ENCODE peak calls at places on chromosome 4, in four cellular contexts. One of them, this sample, is unnamed.
A peak's percentile ranks its signal among the peaks of the same experiment; 100 is the strongest.

GRCh38 chr4:173074501-173074946 is 94.1 kb upstream of the GALNT7 start:
- DNase-seq in foreskin keratinocyte: peak; percentile 96
- DNase-seq in right lobe of liver: no peak
- DNase-seq in IMR-90: peak; percentile 80
- DNase-seq in this sample: no peak

GRCh38 chr4:77045490-77045889 is 30.3 kb downstream of the CCNI start:
- DNase-seq in foreskin keratinocyte: no peak
- DNase-seq in IMR-90: peak; percentile 49
- DNase-seq in right lobe of liver: no peak
- DNase-seq in this sample: no peak

GRCh38 chr4:73740353-73740778 is at the start of gene CXCL8:
- DNase-seq in right lobe of liver: peak; percentile 76
- DNase-seq in foreskin keratinocyte: peak; percentile 87
- DNase-seq in IMR-90: peak; percentile 91
- DNase-seq in this sample: no peak

GRCh38 chr4:168522829-168523228 is 26.0 kb downstream of the PALLD start:
- DNase-seq in right lobe of liver: no peak
- DNase-seq in foreskin keratinocyte: no peak
- DNase-seq in IMR-90: peak; percentile 31
- DNase-seq in this sample: no peak

GRCh38 chr4:10296730-10297129 is 160.5 kb downstream of the ZNF518B start:
- DNase-seq in right lobe of liver: no peak
- DNase-seq in IMR-90: no peak
- DNase-seq in foreskin keratinocyte: peak; percentile 46
- DNase-seq in this sample: no peak

GRCh38 chr4:8414377-8414776 is 26.1 kb downstream of the ACOX3 start:
- DNase-seq in IMR-90: no peak
- DNase-seq in right lobe of liver: no peak
- DNase-seq in foreskin keratinocyte: no peak
- DNase-seq in this sample: no peak

GRCh38 chr4:88859191-88859812 is 161.7 kb upstream of the NAP1L5 start:
- DNase-seq in IMR-90: no peak
- DNase-seq in foreskin keratinocyte: no peak
- DNase-seq in right lobe of liver: no peak
- DNase-seq in this sample: no peak

GRCh38 chr4:8393593-8394038 is 46.9 kb downstream of the ACOX3 start:
- DNase-seq in foreskin keratinocyte: peak; percentile 61
- DNase-seq in right lobe of liver: no peak
- DNase-seq in IMR-90: peak; percentile 97
- DNase-seq in this sample: no peak

GRCh38 chr4:74365761-74366160 is 816 bp downstream of the EREG start:
- DNase-seq in foreskin keratinocyte: no peak
- DNase-seq in right lobe of liver: no peak
- DNase-seq in IMR-90: no peak
- DNase-seq in this sample: peak; percentile 59

GRCh38 chr4:6925357-6925836 is 15.8 kb downstream of the TBC1D14 start:
- DNase-seq in right lobe of liver: no peak
- DNase-seq in IMR-90: no peak
- DNase-seq in foreskin keratinocyte: no peak
- DNase-seq in this sample: no peak

GRCh38 chr4:119082661-119083060 is 53.0 kb upstream of the MYOZ2 start:
- DNase-seq in IMR-90: no peak
- DNase-seq in foreskin keratinocyte: no peak
- DNase-seq in right lobe of liver: no peak
- DNase-seq in this sample: no peak

GRCh38 chr4:155891058-155891457 is 12.4 kb upstream of the TDO2 start:
- DNase-seq in IMR-90: no peak
- DNase-seq in right lobe of liver: no peak
- DNase-seq in foreskin keratinocyte: peak; percentile 29
- DNase-seq in this sample: no peak

GRCh38 chr4:10022346-10023049 is 1.2 kb upstream of the SLC2A9 start:
- DNase-seq in right lobe of liver: no peak
- DNase-seq in foreskin keratinocyte: peak; percentile 68
- DNase-seq in IMR-90: no peak
- DNase-seq in this sample: no peak

GRCh38 chr4:105710678-105711077 is 2.1 kb downstream of the GSTCD start:
- DNase-seq in IMR-90: no peak
- DNase-seq in foreskin keratinocyte: peak; percentile 58
- DNase-seq in right lobe of liver: no peak
- DNase-seq in this sample: no peak

GRCh38 chr4:68591204-68591603 is 15.1 kb upstream of the UGT2B17 start:
- DNase-seq in IMR-90: no peak
- DNase-seq in right lobe of liver: no peak
- DNase-seq in foreskin keratinocyte: no peak
- DNase-seq in this sample: no peak

GRCh38 chr4:56783986-56784385 is 37.5 kb downstream of the SPINK2 start:
- DNase-seq in IMR-90: no peak
- DNase-seq in foreskin keratinocyte: no peak
- DNase-seq in right lobe of liver: no peak
- DNase-seq in this sample: no peak

GRCh38 chr4:113368056-113368455 is 318.6 kb downstream of the ANK2 start:
- DNase-seq in foreskin keratinocyte: peak; percentile 27
- DNase-seq in right lobe of liver: no peak
- DNase-seq in IMR-90: peak; percentile 97
- DNase-seq in this sample: no peak

GRCh38 chr4:123034023-123034422 is 111.6 kb upstream of the NUDT6 start:
- DNase-seq in foreskin keratinocyte: no peak
- DNase-seq in IMR-90: peak; percentile 62
- DNase-seq in right lobe of liver: no peak
- DNase-seq in this sample: no peak

GRCh38 chr4:143482753-143483362 is 30.6 kb upstream of the SMARCA5 start:
- DNase-seq in IMR-90: peak; percentile 71
- DNase-seq in right lobe of liver: no peak
- DNase-seq in foreskin keratinocyte: peak; percentile 24
- DNase-seq in this sample: no peak

GRCh38 chr4:109559625-109559982 is 442 bp upstream of the MCUB start:
- DNase-seq in right lobe of liver: peak; percentile 33
- DNase-seq in foreskin keratinocyte: no peak
- DNase-seq in IMR-90: no peak
- DNase-seq in this sample: peak; percentile 87
- TF ChIP-seq CTCF in right lobe of liver: no peak
- TF ChIP-seq CTCF in foreskin keratinocyte: no peak
- TF ChIP-seq CTCF in IMR-90: no peak
- TF ChIP-seq CTCF in this sample: no peak

DNA sequence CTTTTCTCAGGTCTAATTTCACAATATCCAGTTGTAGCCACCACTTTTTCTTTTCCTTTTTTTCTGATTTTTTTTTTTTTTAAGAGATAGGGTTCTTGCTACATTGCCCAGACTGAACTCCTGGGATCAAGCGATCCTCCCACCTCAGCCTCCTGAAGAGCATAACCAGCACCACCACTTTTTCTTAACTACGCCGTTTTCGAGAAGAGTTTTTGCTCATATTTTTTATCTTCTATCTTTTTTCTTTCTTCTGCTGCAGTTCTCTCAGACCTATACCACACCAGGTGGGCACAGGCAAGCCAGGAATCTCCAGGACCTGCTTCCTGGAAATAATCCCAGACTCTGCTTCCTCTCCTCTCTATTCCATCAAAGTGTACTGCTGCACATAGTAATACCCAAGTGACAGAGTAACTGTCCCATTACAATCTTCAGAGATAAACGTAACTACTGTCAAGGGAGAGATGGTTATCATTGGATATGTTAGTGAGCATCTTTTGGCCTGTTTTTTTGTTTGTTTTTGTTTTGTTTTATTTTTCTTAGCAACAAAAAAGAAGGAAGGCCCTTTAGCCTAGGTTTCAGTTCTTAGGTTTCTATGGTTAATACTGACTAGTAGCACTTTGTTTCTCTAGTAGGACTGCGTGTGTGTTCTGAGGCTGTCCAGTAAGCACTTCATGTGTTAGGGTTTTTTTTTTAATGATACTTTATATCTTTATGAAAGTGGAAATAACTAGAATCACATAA is 59.2 kb upstream of the TXK start:
- DNase-seq in IMR-90: no peak
- DNase-seq in right lobe of liver: no peak
- DNase-seq in foreskin keratinocyte: no peak
- DNase-seq in this sample: no peak
- H3K4me1 ChIP-seq in IMR-90: peaks cover 4% of the 10 kb centered on the region
- H3K4me1 ChIP-seq in right lobe of liver: no peaks in the 10 kb centered on the region
- H3K4me1 ChIP-seq in foreskin keratinocyte: no peaks in the 10 kb centered on the region
- H3K4me1 ChIP-seq in this sample: peaks cover 28% of the 10 kb centered on the region

GRCh38 chr4:80360102-80360501 is 24.6 kb downstream of the CFAP299 start:
- DNase-seq in foreskin keratinocyte: no peak
- DNase-seq in right lobe of liver: no peak
- DNase-seq in IMR-90: no peak
- DNase-seq in this sample: no peak

GRCh38 chr4:80360900-80361299 is 25.4 kb downstream of the CFAP299 start:
- DNase-seq in right lobe of liver: no peak
- DNase-seq in IMR-90: peak; percentile 44
- DNase-seq in foreskin keratinocyte: no peak
- DNase-seq in this sample: no peak

GRCh38 chr4:80365928-80366327 is 30.4 kb downstream of the CFAP299 start:
- DNase-seq in IMR-90: peak; percentile 76
- DNase-seq in foreskin keratinocyte: peak; percentile 70
- DNase-seq in right lobe of liver: peak; percentile 19
- DNase-seq in this sample: no peak

GRCh38 chr4:80362578-80363181 is 27.1 kb downstream of the CFAP299 start:
- DNase-seq in right lobe of liver: no peak
- DNase-seq in IMR-90: peak; percentile 51
- DNase-seq in foreskin keratinocyte: peak; percentile 19
- DNase-seq in this sample: peak; percentile 75

DNA sequence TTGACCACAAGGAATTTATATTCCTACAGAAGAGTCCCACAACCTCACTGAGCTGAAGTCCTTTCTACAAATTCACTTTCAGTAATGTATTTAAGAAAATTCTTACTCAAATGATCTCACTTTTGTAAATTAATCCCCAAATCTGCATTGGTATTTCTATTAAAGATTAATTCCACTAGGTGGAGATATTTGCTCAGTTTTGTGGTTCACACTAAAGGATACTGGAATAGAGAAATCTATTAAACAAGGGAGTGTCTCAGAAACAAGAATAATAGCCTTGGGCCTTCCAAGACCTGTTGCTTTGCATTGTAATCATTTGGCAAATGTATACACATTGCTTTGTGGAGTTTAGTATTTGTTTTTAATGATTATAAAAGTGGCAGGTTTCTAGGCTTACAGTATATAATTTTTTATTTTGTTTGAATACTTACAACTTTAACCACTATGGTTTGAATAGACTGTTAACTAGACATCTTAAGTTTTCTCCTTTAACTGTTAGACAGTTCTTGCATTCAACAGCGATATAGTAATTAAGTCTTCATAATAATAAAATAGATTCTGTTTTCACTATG is 25.9 kb downstream of the CFAP299 start:
- DNase-seq in right lobe of liver: no peak
- DNase-seq in IMR-90: peak; percentile 41
- DNase-seq in foreskin keratinocyte: peak; percentile 15
- DNase-seq in this sample: no peak
- TF ChIP-seq CTCF in right lobe of liver: peak; percentile 39
- TF ChIP-seq CTCF in IMR-90: peak; percentile 62
- TF ChIP-seq CTCF in foreskin keratinocyte: peak; percentile 71
- TF ChIP-seq CTCF in this sample: peak; percentile 40

GRCh38 chr4:70657326-70657725 is 9.0 kb downstream of the JCHAIN start:
- DNase-seq in IMR-90: no peak
- DNase-seq in foreskin keratinocyte: no peak
- DNase-seq in right lobe of liver: no peak
- DNase-seq in this sample: no peak
- H3K4me1 ChIP-seq in IMR-90: no peaks in the 10 kb centered on the region
- H3K4me1 ChIP-seq in foreskin keratinocyte: no peaks in the 10 kb centered on the region
- H3K4me1 ChIP-seq in right lobe of liver: no peaks in the 10 kb centered on the region
- H3K4me1 ChIP-seq in this sample: no peaks in the 10 kb centered on the region

DNA sequence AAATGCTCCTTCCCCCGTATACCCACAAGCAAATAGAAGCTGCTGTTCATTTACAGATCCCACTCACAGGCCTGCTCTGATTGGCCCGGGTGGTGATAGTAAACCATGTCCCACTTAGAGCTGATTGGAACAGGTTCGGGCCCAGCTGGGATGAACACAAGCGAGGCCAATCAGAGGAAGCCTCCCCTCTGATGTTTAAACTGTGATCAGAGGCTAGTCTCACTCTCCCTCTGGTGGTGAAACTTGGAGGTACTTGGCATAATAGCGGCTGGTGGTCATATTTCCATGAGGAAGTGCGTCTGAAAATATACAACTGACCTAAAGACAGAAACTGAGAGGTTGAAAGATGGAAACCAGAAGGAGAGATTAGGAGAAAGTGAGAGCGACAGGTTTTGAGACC is 51.5 kb upstream of the TRPC3 start:
- DNase-seq in right lobe of liver: no peak
- DNase-seq in IMR-90: no peak
- DNase-seq in foreskin keratinocyte: peak; percentile 9
- DNase-seq in this sample: no peak
- TF ChIP-seq CTCF in right lobe of liver: no peak
- TF ChIP-seq CTCF in IMR-90: peak; percentile 18
- TF ChIP-seq CTCF in foreskin keratinocyte: peak; percentile 48
- TF ChIP-seq CTCF in this sample: peak; percentile 45

DNA sequence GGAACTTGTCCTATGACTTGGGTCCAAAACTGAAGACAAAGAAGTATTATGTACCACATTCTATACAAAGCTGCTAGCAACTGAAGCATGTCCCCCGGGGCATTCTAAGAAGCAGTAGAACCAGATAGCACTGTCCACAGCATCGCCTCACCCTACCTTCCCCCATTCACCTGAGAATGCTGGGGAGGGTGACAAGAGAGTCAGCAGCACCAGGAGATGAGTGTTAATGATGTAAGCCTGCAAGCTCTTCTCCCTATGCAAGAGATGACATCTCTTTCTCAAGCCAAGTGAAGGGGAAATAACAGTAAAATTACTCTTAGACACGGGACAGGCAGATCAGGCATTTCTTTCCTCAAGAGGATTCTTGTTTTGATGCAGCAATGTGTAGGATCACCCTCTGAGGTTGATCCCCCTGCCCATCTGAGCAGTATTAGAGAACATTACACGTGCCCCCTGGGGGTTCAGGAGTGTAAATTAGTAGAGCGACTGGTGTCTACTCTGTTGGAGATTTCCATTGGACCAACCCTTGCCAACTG is 13.9 kb upstream of the TLR1 start:
- DNase-seq in right lobe of liver: no peak
- DNase-seq in IMR-90: no peak
- DNase-seq in foreskin keratinocyte: peak; percentile 92
- DNase-seq in this sample: no peak
- H3K4me1 ChIP-seq in right lobe of liver: no peaks in the 10 kb centered on the region
- H3K4me1 ChIP-seq in IMR-90: peaks cover 17% of the 10 kb centered on the region
- H3K4me1 ChIP-seq in foreskin keratinocyte: no peaks in the 10 kb centered on the region
- H3K4me1 ChIP-seq in this sample: peaks cover 41% of the 10 kb centered on the region

GRCh38 chr4:41575207-41575606 is 37.2 kb downstream of the LIMCH1 start:
- DNase-seq in right lobe of liver: no peak
- DNase-seq in foreskin keratinocyte: peak; percentile 59
- DNase-seq in IMR-90: no peak
- DNase-seq in this sample: no peak

GRCh38 chr4:41579043-41579442 is 41.1 kb downstream of the LIMCH1 start:
- DNase-seq in right lobe of liver: no peak
- DNase-seq in IMR-90: no peak
- DNase-seq in foreskin keratinocyte: no peak
- DNase-seq in this sample: no peak

GRCh38 chr4:41572414-41572986 is 34.5 kb downstream of the LIMCH1 start:
- DNase-seq in right lobe of liver: no peak
- DNase-seq in IMR-90: no peak
- DNase-seq in foreskin keratinocyte: no peak
- DNase-seq in this sample: no peak

GRCh38 chr4:41573458-41574129 is 35.6 kb downstream of the LIMCH1 start:
- DNase-seq in IMR-90: no peak
- DNase-seq in foreskin keratinocyte: no peak
- DNase-seq in right lobe of liver: no peak
- DNase-seq in this sample: no peak

GRCh38 chr4:41575665-41576064 is 37.7 kb downstream of the LIMCH1 start:
- DNase-seq in IMR-90: no peak
- DNase-seq in right lobe of liver: no peak
- DNase-seq in foreskin keratinocyte: no peak
- DNase-seq in this sample: no peak
- TF ChIP-seq CTCF in IMR-90: no peak
- TF ChIP-seq CTCF in right lobe of liver: no peak
- TF ChIP-seq CTCF in foreskin keratinocyte: no peak
- TF ChIP-seq CTCF in this sample: no peak

This sample was measured in spleen.